ENCODE peak calls at places on chromosome 21, in eight cellular contexts. B is mucosa of descending colon, X is skeletal muscle cell, U is HT1080, A is fibroblast of the conjunctiva, Q is Right ventricle myocardium superior, V is uterus, L is NCI-H2081. G is an unnamed sample.

GRCh38 chr21:45323487-45324380 is 36.0 kb upstream of the POFUT2 start:
- DNase-seq in B (peak; percentile 25), X (no peak), U (no peak), A (no peak), Q (peak; percentile 35), V (no peak), L (no peak), G (no peak)

GRCh38 chr21:18369115-18369514 is 34.5 kb downstream of the TMPRSS15 start:
- DNase-seq in B (no peak), X (peak; percentile 18), U (peak; percentile 55), A (peak; percentile 23), Q (no peak), V (no peak), L (peak; percentile 26), G (no peak)

GRCh38 chr21:35011681-35012080 is 37.4 kb downstream of the RUNX1 start:
- DNase-seq in B (no peak), X (no peak), U (peak; percentile 53), A (no peak), Q (no peak), V (no peak), L (no peak), G (no peak)

GRCh38 chr21:43905726-43906455 is 40.9 kb downstream of the AGPAT3 start:
- DNase-seq in B (no peak), X (no peak), U (no peak), A (no peak), Q (no peak), V (no peak), L (no peak), G (no peak)

GRCh38 chr21:42983102-42983501 is 8.7 kb downstream of the PKNOX1 start:
- DNase-seq in B (no peak), X (no peak), U (no peak), A (no peak), Q (no peak), V (no peak), L (no peak), G (no peak)

GRCh38 chr21:45463871-45464270 is 58.9 kb downstream of the COL18A1 start:
- DNase-seq in B (no peak), X (no peak), U (no peak), A (no peak), Q (peak; percentile 31), V (no peak), L (no peak), G (no peak)

GRCh38 chr21:28516011-28516410 is 476.7 kb downstream of the LTN1 start:
- DNase-seq in B (no peak), X (no peak), U (no peak), A (no peak), Q (no peak), V (no peak), L (no peak), G (no peak)

GRCh38 chr21:45156459-45156858 is 82.1 kb downstream of the ADARB1 start:
- DNase-seq in B (no peak), X (no peak), U (no peak), A (no peak), Q (no peak), V (no peak), L (no peak), G (no peak)

G was measured in activated T-cell treated with anti-CD3 and anti-CD28 coated beads for 24 hours.